ENCODE peak calls at places on chromosomes 1 and 21, in six cellular contexts. Z, J, V, L, W and Q are unnamed samples.

GRCh38 chr1:8858888-8859706 is 19.4 kb downstream of the ENO1 start:
- DNase-seq in Z (no peak), J (no peak), V (no peak), L (no peak), W (peak), Q (peak)

GRCh38 chr1:240122639-240123604 is 31.2 kb downstream of the FMN2 start:
- DNase-seq in Z (no peak), J (no peak), V (no peak), L (no peak), W (no peak), Q (no peak)

GRCh38 chr1:224864006-224864405 is 65.5 kb upstream of the DNAH14 start:
- DNase-seq in Z (no peak), J (no peak), V (no peak), L (no peak), W (no peak), Q (no peak)

GRCh38 chr1:19730793-19731192 is 66.1 kb downstream of the HTR6 start:
- DNase-seq in Z (no peak), J (no peak), V (no peak), L (no peak), W (no peak), Q (no peak)

GRCh38 chr1:170723518-170723917 is 59.6 kb downstream of the PRRX1 start:
- DNase-seq in Z (no peak), J (no peak), V (no peak), L (no peak), W (no peak), Q (no peak)

GRCh38 chr1:162056043-162056442 is 13.4 kb upstream of the NOS1AP start:
- DNase-seq in Z (peak), J (peak), V (peak), L (peak), W (peak), Q (no peak)

GRCh38 chr1:211247921-211248320 is 11.2 kb upstream of the RCOR3 start:
- DNase-seq in Z (no peak), J (no peak), V (no peak), L (no peak), W (no peak), Q (peak)

GRCh38 chr1:94081566-94082344 is 39.2 kb downstream of the ABCA4 start:
- DNase-seq in Z (no peak), J (no peak), V (no peak), L (no peak), W (no peak), Q (no peak)

GRCh38 chr1:207822124-207822601 is 70.3 kb downstream of the CD46 start:
- DNase-seq in Z (no peak), J (no peak), V (no peak), L (no peak), W (no peak), Q (no peak)

GRCh38 chr1:13587256-13588030 is 3.8 kb downstream of the PDPN start:
- DNase-seq in Z (no peak), J (no peak), V (no peak), L (no peak), W (no peak), Q (no peak)

GRCh38 chr1:17538428-17539130 is 919 bp upstream of the ARHGEF10L start:
- DNase-seq in Z (no peak), J (no peak), V (no peak), L (no peak), W (no peak), Q (no peak)

GRCh38 chr1:176696109-176696508 is 233.1 kb downstream of the PAPPA2 start:
- DNase-seq in Z (no peak), J (no peak), V (no peak), L (no peak), W (no peak), Q (peak)

GRCh38 chr1:169027607-169028320 is 78.7 kb upstream of the ATP1B1 start:
- DNase-seq in Z (no peak), J (no peak), V (no peak), L (no peak), W (no peak), Q (no peak)
- H3K4me3 ChIP-seq in Z (no peak), J (no peak), V (no peak), L (no peak), W (no peak), Q (no peak)

GRCh38 chr1:36582066-36582755 is 99.5 kb upstream of the CSF3R start:
- DNase-seq in Z (no peak), J (no peak), V (no peak), L (no peak), W (no peak), Q (no peak)

GRCh38 chr1:36580524-36580923 is 97.8 kb upstream of the CSF3R start:
- DNase-seq in Z (no peak), J (no peak), V (no peak), L (no peak), W (no peak), Q (no peak)

GRCh38 chr1:36576677-36577076 is 94.0 kb upstream of the CSF3R start:
- DNase-seq in Z (no peak), J (no peak), V (no peak), L (no peak), W (no peak), Q (no peak)

GRCh38 chr1:36576118-36576517 is 93.4 kb upstream of the CSF3R start:
- DNase-seq in Z (no peak), J (peak), V (peak), L (no peak), W (peak), Q (peak)

DNA sequence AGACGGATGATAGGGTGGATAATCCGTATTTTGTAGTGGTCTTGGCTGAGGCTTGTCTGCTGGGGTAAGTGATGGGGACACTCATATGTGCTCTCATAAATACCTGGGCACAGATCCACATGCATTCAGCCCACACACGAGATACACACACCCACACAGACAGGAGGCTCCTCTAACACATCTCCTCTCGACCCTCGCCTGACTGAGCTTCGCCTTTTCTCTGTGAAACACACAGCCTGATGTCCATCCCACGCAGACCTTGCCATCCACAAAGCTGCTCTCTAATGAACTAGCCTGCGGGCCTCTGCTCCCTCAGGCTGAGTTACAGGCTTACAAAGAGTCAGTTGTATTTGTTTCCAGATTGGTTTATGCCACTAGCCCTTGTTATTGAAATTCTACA is 96.3 kb upstream of the CSF3R start:
- DNase-seq in Z (no peak), J (no peak), V (no peak), L (no peak), W (no peak), Q (no peak)
- H3K4me3 ChIP-seq in Z (no peak), J (no peak), V (no peak), L (no peak), W (no peak), Q (no peak)

GRCh38 chr1:235971571-235972315 is 93.1 kb downstream of the NID1 start:
- DNase-seq in Z (peak), J (peak), V (peak), L (peak), W (peak), Q (peak)
- H3K4me3 ChIP-seq in Z (peak), J (peak), V (peak), L (peak), W (no peak), Q (peak)

GRCh38 chr1:197911172-197911856 is 5.9 kb upstream of the LHX9 start:
- DNase-seq in Z (no peak), J (no peak), V (no peak), L (no peak), W (no peak), Q (no peak)

GRCh38 chr1:197908695-197909336 is 6.4 kb downstream of the C1orf53 start:
- DNase-seq in Z (no peak), J (no peak), V (no peak), L (no peak), W (no peak), Q (peak)

GRCh38 chr1:197909346-197909745 is 6.9 kb downstream of the C1orf53 start:
- DNase-seq in Z (no peak), J (no peak), V (no peak), L (no peak), W (no peak), Q (no peak)

GRCh38 chr1:197911857-197912696 is 5.1 kb upstream of the LHX9 start:
- DNase-seq in Z (no peak), J (no peak), V (peak), L (no peak), W (peak), Q (no peak)

GRCh38 chr1:197910120-197911110 is 6.8 kb upstream of the LHX9 start:
- DNase-seq in Z (no peak), J (no peak), V (no peak), L (no peak), W (no peak), Q (no peak)
- H3K4me3 ChIP-seq in Z (no peak), J (no peak), V (no peak), L (no peak), W (no peak), Q (no peak)

GRCh38 chr1:201511925-201512539 is 5.1 kb upstream of the CSRP1 start:
- DNase-seq in Z (no peak), J (peak), V (no peak), L (no peak), W (peak), Q (no peak)

GRCh38 chr1:201508809-201509208 is 1.9 kb upstream of the CSRP1 start:
- DNase-seq in Z (no peak), J (no peak), V (no peak), L (no peak), W (no peak), Q (no peak)

GRCh38 chr1:201510734-201511133 is 3.8 kb upstream of the CSRP1 start:
- DNase-seq in Z (no peak), J (no peak), V (no peak), L (no peak), W (no peak), Q (no peak)

GRCh38 chr1:201511396-201511795 is 4.5 kb upstream of the CSRP1 start:
- DNase-seq in Z (no peak), J (no peak), V (no peak), L (no peak), W (no peak), Q (no peak)

DNA sequence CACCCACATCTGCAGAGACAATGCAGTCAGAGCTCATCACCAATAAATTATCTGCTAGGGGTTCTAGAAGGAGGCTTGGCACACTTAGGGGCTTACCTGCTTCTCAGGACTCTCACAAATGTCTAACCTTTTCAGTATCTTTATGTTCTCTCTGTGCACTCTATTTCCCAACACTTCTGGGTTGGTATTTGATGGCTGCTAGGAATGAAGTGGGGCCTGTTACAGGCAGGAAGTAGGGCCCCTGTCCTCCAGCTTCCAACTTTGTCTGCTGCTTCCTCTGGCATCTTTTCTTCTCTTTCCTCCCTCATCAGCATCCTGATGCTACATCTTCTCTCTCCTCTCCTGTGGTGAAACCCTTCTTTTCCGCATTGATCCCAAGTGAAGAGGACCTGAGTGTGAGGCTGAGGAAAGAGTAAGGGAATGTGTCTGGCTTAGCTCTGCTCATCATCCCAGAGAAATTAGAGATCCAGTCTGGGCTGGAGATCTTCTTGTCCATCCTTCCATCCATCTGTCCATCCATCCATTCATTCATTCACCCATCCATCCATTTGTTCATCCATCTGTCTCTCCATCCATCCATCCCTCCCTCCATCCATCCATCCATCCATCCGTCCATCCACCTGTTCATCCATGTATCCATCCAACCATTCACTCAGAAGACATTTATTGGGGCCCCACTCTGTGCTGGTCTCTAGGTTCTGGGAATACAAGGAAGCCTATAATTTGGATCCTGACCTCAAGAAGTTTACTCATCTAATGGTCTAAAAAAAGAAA is 2.9 kb upstream of the CSRP1 start:
- DNase-seq in Z (no peak), J (no peak), V (no peak), L (no peak), W (no peak), Q (no peak)
- H3K4me3 ChIP-seq in Z (no peak), J (no peak), V (no peak), L (no peak), W (no peak), Q (no peak)

DNA sequence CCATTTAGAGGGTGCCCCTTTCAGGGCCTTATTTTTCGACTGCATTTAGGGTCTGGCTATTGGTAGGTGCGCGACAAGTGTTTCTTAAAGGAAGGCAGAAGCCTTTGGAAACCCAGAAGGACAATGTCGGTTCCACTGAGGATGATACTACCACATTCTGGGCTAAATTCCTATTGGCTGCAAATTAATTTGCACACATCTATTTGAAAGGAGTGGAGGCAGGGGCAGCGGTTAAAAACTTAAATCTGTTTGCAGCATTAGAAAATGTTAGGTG is 1.1 kb downstream of the PATJ start:
- DNase-seq in Z (no peak), J (no peak), V (no peak), L (no peak), W (no peak), Q (no peak)
- H3K4me3 ChIP-seq in Z (peak), J (peak), V (no peak), L (peak), W (no peak), Q (no peak)

GRCh38 chr21:42234026-42234425 is 15.1 kb downstream of the ABCG1 start:
- DNase-seq in Z (no peak), J (no peak), V (no peak), L (no peak), W (no peak), Q (no peak)
- H3K4me3 ChIP-seq in Z (no peak), J (peak), V (peak), L (peak), W (no peak), Q (peak)

GRCh38 chr1:116915182-116915611 is 5.5 kb downstream of the PTGFRN start:
- DNase-seq in Z (no peak), J (no peak), V (no peak), L (no peak), W (no peak), Q (no peak)
- H3K4me3 ChIP-seq in Z (no peak), J (peak), V (peak), L (no peak), W (no peak), Q (no peak)